ENCODE peak calls at places on chromosomes 12 and 14, in ten cellular contexts. Q is neural progenitor cell, M is lower lobe of right lung, E is right atrium auricular region, H is MM.1S, D is heart left ventricle, K is breast epithelium, V is adrenal gland, S is right cardiac atrium, B is mucosa of descending colon. A is an unnamed sample.

GRCh38 chr14:99722741-99723140 is 38.6 kb downstream of the CYP46A1 start:
- DNase-seq in Q (no peak), M (no peak), E (peak; percentile 48), H (no peak), D (no peak), K (no peak), V (no peak), S (no peak), B (no peak), A (peak; percentile 2)

GRCh38 chr12:13179159-13180074 is 17.1 kb upstream of the EMP1 start:
- DNase-seq in Q (peak; percentile 75), M (peak; percentile 66), E (no peak), H (peak; percentile 96), D (no peak), K (peak; percentile 32), V (peak; percentile 38), S (peak; percentile 63), B (peak; percentile 70), A (peak; percentile 68)

GRCh38 chr12:132806857-132807256 is 21.8 kb downstream of the GOLGA3 start:
- DNase-seq in Q (no peak), M (no peak), E (no peak), H (no peak), D (no peak), K (no peak), V (no peak), S (no peak), B (no peak), A (no peak)

GRCh38 chr12:128570191-128571065 is 253.3 kb downstream of the SLC15A4 start:
- DNase-seq in Q (no peak), M (no peak), E (no peak), H (peak; percentile 67), D (no peak), K (no peak), V (no peak), S (no peak), B (peak; percentile 53), A (no peak)

GRCh38 chr14:39107624-39108023 is 4.6 kb upstream of the SEC23A start:
- DNase-seq in Q (peak; percentile 20), M (no peak), E (no peak), H (peak; percentile 20), D (no peak), K (no peak), V (no peak), S (no peak), B (no peak), A (no peak)

GRCh38 chr14:85188836-85189235 is 341.1 kb upstream of the FLRT2 start:
- DNase-seq in Q (no peak), M (no peak), E (no peak), H (no peak), D (no peak), K (no peak), V (no peak), S (no peak), B (no peak), A (no peak)

GRCh38 chr12:57227315-57228115 is 2.0 kb upstream of the SHMT2 start:
- DNase-seq in Q (no peak), M (no peak), E (no peak), H (no peak), D (no peak), K (no peak), V (no peak), S (no peak), B (no peak), A (no peak)

GRCh38 chr14:38384746-38385145 is 128.9 kb upstream of the CLEC14A start:
- DNase-seq in Q (no peak), M (no peak), E (no peak), H (no peak), D (no peak), K (no peak), V (no peak), S (no peak), B (no peak), A (no peak)

GRCh38 chr12:49188205-49188915 is 520 bp downstream of the TUBA1A start:
- DNase-seq in Q (peak; percentile 74), M (peak; percentile 92), E (peak; percentile 85), H (peak; percentile 65), D (peak; percentile 88), K (peak; percentile 87), V (peak; percentile 85), S (peak; percentile 90), B (peak; percentile 90), A (peak; percentile 78)

GRCh38 chr12:89250213-89250612 is 102.1 kb downstream of the DUSP6 start:
- DNase-seq in Q (no peak), M (no peak), E (no peak), H (no peak), D (no peak), K (no peak), V (no peak), S (no peak), B (no peak), A (no peak)

GRCh38 chr12:129903092-129903945 is 506 bp downstream of the TMEM132D start:
- DNase-seq in Q (peak; percentile 57), M (no peak), E (no peak), H (no peak), D (no peak), K (no peak), V (no peak), S (no peak), B (no peak), A (no peak)

GRCh38 chr14:25033358-25033757 is 16.6 kb downstream of the STXBP6 start:
- DNase-seq in Q (no peak), M (no peak), E (no peak), H (no peak), D (no peak), K (no peak), V (no peak), S (no peak), B (no peak), A (no peak)

GRCh38 chr14:23021969-23022368 is 12.0 kb upstream of the C14orf93 start:
- DNase-seq in Q (no peak), M (no peak), E (no peak), H (no peak), D (no peak), K (no peak), V (no peak), S (no peak), B (no peak), A (no peak)

GRCh38 chr14:74531467-74531866 is 37.9 kb downstream of the ISCA2 start:
- DNase-seq in Q (peak; percentile 70), M (no peak), E (no peak), H (no peak), D (peak; percentile 33), K (no peak), V (peak; percentile 62), S (peak; percentile 43), B (peak; percentile 36), A (no peak)

GRCh38 chr12:116650062-116650461 is 87.8 kb downstream of the SPRING1 start:
- DNase-seq in Q (no peak), M (no peak), E (no peak), H (no peak), D (no peak), K (no peak), V (no peak), S (no peak), B (no peak), A (no peak)

GRCh38 chr12:57005980-57006808 is at the start of gene ZBTB39:
- DNase-seq in Q (peak; percentile 90), M (peak; percentile 64), E (no peak), H (peak; percentile 66), D (peak; percentile 68), K (peak; percentile 26), V (peak; percentile 61), S (peak; percentile 56), B (peak; percentile 56), A (peak; percentile 65)

GRCh38 chr12:105321125-105321524 is 9.4 kb upstream of the C12orf75 start:
- DNase-seq in Q (no peak), M (no peak), E (no peak), H (no peak), D (no peak), K (no peak), V (no peak), S (no peak), B (no peak), A (no peak)

GRCh38 chr14:66717571-66718140 is 209.7 kb downstream of the GPHN start:
- DNase-seq in Q (no peak), M (no peak), E (no peak), H (no peak), D (no peak), K (no peak), V (no peak), S (no peak), B (no peak), A (no peak)

GRCh38 chr12:13371367-13371766 is 174.8 kb downstream of the EMP1 start:
- DNase-seq in Q (no peak), M (no peak), E (no peak), H (no peak), D (no peak), K (no peak), V (no peak), S (no peak), B (no peak), A (no peak)

GRCh38 chr12:103462675-103463074 is 33.1 kb downstream of the C12orf42 start:
- DNase-seq in Q (no peak), M (no peak), E (no peak), H (no peak), D (no peak), K (no peak), V (no peak), S (no peak), B (no peak), A (no peak)

GRCh38 chr12:67042697-67043131 is 226.4 kb upstream of the CAND1 start:
- DNase-seq in Q (peak; percentile 41), M (no peak), E (no peak), H (no peak), D (no peak), K (no peak), V (peak; percentile 59), S (no peak), B (no peak), A (no peak)

GRCh38 chr14:68816943-68817430 is 24.1 kb upstream of the ZFP36L1 start:
- DNase-seq in Q (no peak), M (no peak), E (peak; percentile 59), H (no peak), D (no peak), K (peak; percentile 25), V (no peak), S (no peak), B (no peak), A (no peak)
- H3K4me1 ChIP-seq in Q (peaks cover 39% of the 10 kb centered on the region), M (peaks cover 59% of the 10 kb centered on the region), E (no peaks in the 10 kb centered on the region), H (peaks cover 8% of the 10 kb centered on the region), D (peaks cover 61% of the 10 kb centered on the region), K (peaks cover 17% of the 10 kb centered on the region), V (peaks cover 23% of the 10 kb centered on the region), S (peaks cover 20% of the 10 kb centered on the region), B (peaks cover 49% of the 10 kb centered on the region), A (peaks cover 26% of the 10 kb centered on the region)

GRCh38 chr14:101017209-101017608 is 113.7 kb upstream of the RTL1 start:
- DNase-seq in Q (no peak), M (no peak), E (peak; percentile 21), H (no peak), D (no peak), K (peak; percentile 28), V (no peak), S (no peak), B (no peak), A (no peak)
- H3K4me3 ChIP-seq in Q (no peak overlapping the region), M (no peak overlapping the region), E (no peak overlapping the region), H (no peak overlapping the region), D (no peak overlapping the region), K (no peak overlapping the region), V (no peak overlapping the region), S (no peak overlapping the region), B (no peak overlapping the region), A (no peak overlapping the region)

GRCh38 chr14:91361236-91361811 is 56.3 kb downstream of the CCDC88C start:
- DNase-seq in Q (no peak), M (peak; percentile 72), E (no peak), H (no peak), D (no peak), K (no peak), V (peak; percentile 36), S (no peak), B (peak; percentile 29), A (no peak)
- H3K4me1 ChIP-seq in Q (peaks cover 17% of the 10 kb centered on the region), M (peaks cover 51% of the 10 kb centered on the region), E (no peaks in the 10 kb centered on the region), H (peaks cover 60% of the 10 kb centered on the region), D (peaks cover 55% of the 10 kb centered on the region), K (no peaks in the 10 kb centered on the region), V (no peaks in the 10 kb centered on the region), S (no peaks in the 10 kb centered on the region), B (peaks cover 8% of the 10 kb centered on the region), A (peaks cover under 1% of the 10 kb centered on the region)

GRCh38 chr12:77644915-77645605 is 185.6 kb upstream of the NAV3 start:
- DNase-seq in Q (peak; percentile 39), M (no peak), E (no peak), H (no peak), D (no peak), K (no peak), V (no peak), S (no peak), B (no peak), A (no peak)
- H3K4me3 ChIP-seq in Q (peak overlapping the region; percentile 22), M (no peak overlapping the region), E (no peak overlapping the region), H (no peak overlapping the region), D (no peak overlapping the region), K (no peak overlapping the region), V (no peak overlapping the region), S (no peak overlapping the region), B (no peak overlapping the region), A (no peak overlapping the region)

A was measured in pancreas.